ENCODE peak calls at places on chromosomes 11 and 22, in eight cellular contexts. N is BE2C; D is fibroblast of mammary gland; Y is astrocyte of the spinal cord; B is activated T-helper 1 cell treated with anti-CD3 and anti-CD28 coated beads, Interleukin-2, amount 50 U/mL, for 16 hours; M is stromal cell of bone marrow; H is testis; J is NCI-H748 treated with DMSO at 0.1 percent for 48 hours. I is an unnamed sample.

GRCh38 chr11:63945482-63946163 is 6.8 kb downstream of the NAA40 start:
- DNase-seq in N (peak), D (peak), Y (peak), B (peak), M (peak), H (peak), J (peak), I (peak)

GRCh38 chr11:97140885-97141494 is 751.2 kb downstream of the JRKL start:
- DNase-seq in N (peak), D (peak), Y (no peak), B (no peak), M (no peak), H (no peak), J (no peak), I (peak)

GRCh38 chr11:44014968-44015623 is 32.7 kb upstream of the ACCSL start:
- DNase-seq in N (no peak), D (peak), Y (no peak), B (no peak), M (no peak), H (no peak), J (no peak), I (peak)

GRCh38 chr11:111462329-111462728 is 49.9 kb downstream of the BTG4 start:
- DNase-seq in N (no peak), D (no peak), Y (no peak), B (no peak), M (no peak), H (no peak), J (no peak), I (no peak)

GRCh38 chr11:70944636-70945035 is 307.7 kb downstream of the SHANK2 start:
- DNase-seq in N (no peak), D (no peak), Y (no peak), B (no peak), M (no peak), H (no peak), J (no peak), I (no peak)

GRCh38 chr22:39318507-39319283 is 728 bp downstream of the RPL3 start:
- DNase-seq in N (no peak), D (no peak), Y (no peak), B (no peak), M (peak), H (peak), J (no peak), I (no peak)

GRCh38 chr22:36823177-36823839 is 6.5 kb upstream of the PVALB start:
- DNase-seq in N (no peak), D (no peak), Y (no peak), B (no peak), M (no peak), H (peak), J (no peak), I (peak)

GRCh38 chr11:120708511-120709183 is 197.1 kb downstream of the GRIK4 start:
- DNase-seq in N (no peak), D (no peak), Y (no peak), B (no peak), M (no peak), H (no peak), J (no peak), I (no peak)

GRCh38 chr11:36282926-36283325 is 6.3 kb downstream of the COMMD9 start:
- DNase-seq in N (no peak), D (no peak), Y (no peak), B (no peak), M (no peak), H (no peak), J (no peak), I (no peak)

GRCh38 chr22:40363059-40363458 is 7.3 kb upstream of the SGSM3 start:
- DNase-seq in N (no peak), D (peak), Y (peak), B (no peak), M (no peak), H (no peak), J (no peak), I (peak)

GRCh38 chr11:61635304-61635703 is 44.9 kb upstream of the DAGLA start:
- DNase-seq in N (no peak), D (no peak), Y (no peak), B (no peak), M (no peak), H (no peak), J (no peak), I (no peak)

I was measured in mesenchymal stem cell.